ENCODE peak calls at places on chromosome 16, in six cellular contexts. M is cardiac muscle cell, I is H1, K is psoas muscle, W is heart right ventricle, D is IMR-90. Y is an unnamed sample. For H3K4me1, the result is how much of the 10 kb centered on the place peaks cover.

GRCh38 chr16:48152226-48152625 is 3.6 kb downstream of the ABCC12 start:
- DNase-seq in M (no peak), K (no peak), I (no peak), D (no peak), W (no peak), Y (no peak)

GRCh38 chr16:1823821-1824220 is 2.8 kb downstream of the HAGH start:
- DNase-seq in I (peak), K (no peak), M (peak), W (no peak), D (peak), Y (peak)

GRCh38 chr16:64892843-64893242 is 229.0 kb downstream of the CDH11 start:
- DNase-seq in W (no peak), K (no peak), M (peak), I (no peak), D (peak), Y (no peak)

GRCh38 chr16:85004587-85005205 is 6.6 kb downstream of the ZDHHC7 start:
- DNase-seq in I (no peak), D (peak), K (peak), W (no peak), M (peak), Y (no peak)

GRCh38 chr16:59899940-59900339 is 1165.8 kb upstream of the GOT2 start:
- DNase-seq in W (no peak), M (no peak), K (no peak), I (no peak), D (no peak), Y (no peak)

GRCh38 chr16:73228649-73229048 is 180.7 kb upstream of the ZFHX3 start:
- DNase-seq in D (peak), K (no peak), M (peak), I (no peak), W (no peak), Y (no peak)

GRCh38 chr16:15807603-15808009 is 49.2 kb downstream of the MYH11 start:
- DNase-seq in I (no peak), D (peak), W (no peak), M (peak), K (no peak), Y (no peak)

GRCh38 chr16:7325835-7326234 is 6.8 kb upstream of the RBFOX1 start:
- DNase-seq in K (no peak), D (no peak), M (no peak), I (no peak), W (no peak), Y (no peak)

GRCh38 chr16:81717662-81718189 is 61.4 kb upstream of the PLCG2 start:
- DNase-seq in W (no peak), D (no peak), I (no peak), M (peak), K (no peak), Y (no peak)

GRCh38 chr16:62068747-62069146 is 32.5 kb upstream of the CDH8 start:
- DNase-seq in K (no peak), W (no peak), D (no peak), I (no peak), M (no peak), Y (no peak)

GRCh38 chr16:64196444-64196843 is 925.4 kb downstream of the CDH11 start:
- DNase-seq in W (no peak), M (peak), D (peak), I (no peak), K (no peak), Y (no peak)

GRCh38 chr16:9151597-9151996 is 60.2 kb downstream of the HAPSTR1 start:
- DNase-seq in W (no peak), M (no peak), K (no peak), I (no peak), D (peak), Y (no peak)

GRCh38 chr16:29147710-29148425 is 163.0 kb downstream of the LAT start:
- DNase-seq in K (no peak), W (no peak), D (no peak), M (no peak), I (no peak), Y (no peak)

GRCh38 chr16:50166511-50167500 is 13.7 kb downstream of the TENT4B start:
- DNase-seq in W (no peak), K (no peak), I (no peak), D (no peak), M (no peak), Y (no peak)

GRCh38 chr16:291539-291938 is 8.6 kb downstream of the PDIA2 start:
- DNase-seq in M (no peak), D (no peak), K (no peak), W (no peak), I (no peak), Y (no peak)

GRCh38 chr16:64475627-64476351 is 646.1 kb downstream of the CDH11 start:
- DNase-seq in W (no peak), D (peak), M (peak), I (no peak), K (no peak), Y (no peak)

GRCh38 chr16:72739577-72739976 is 308.4 kb downstream of the ZFHX3 start:
- DNase-seq in D (peak), W (no peak), K (no peak), I (no peak), M (no peak), Y (no peak)

GRCh38 chr16:84513111-84514065 is 8.9 kb upstream of the MEAK7 start:
- DNase-seq in W (no peak), D (peak), M (peak), I (no peak), K (peak), Y (no peak)

GRCh38 chr16:87849419-87850008 is 19.8 kb downstream of the SLC7A5 start:
- DNase-seq in W (no peak), I (no peak), M (no peak), K (peak), D (no peak), Y (no peak)

GRCh38 chr16:87851141-87851587 is 18.1 kb downstream of the SLC7A5 start:
- DNase-seq in M (no peak), D (no peak), I (no peak), W (no peak), K (peak), Y (no peak)

GRCh38 chr16:87853411-87854052 is 15.8 kb downstream of the SLC7A5 start:
- DNase-seq in I (peak), K (peak), M (peak), D (peak), W (peak), Y (peak)

GRCh38 chr16:87850009-87851006 is 19.0 kb downstream of the SLC7A5 start:
- DNase-seq in D (peak), I (peak), K (peak), W (peak), M (peak), Y (peak)

DNA sequence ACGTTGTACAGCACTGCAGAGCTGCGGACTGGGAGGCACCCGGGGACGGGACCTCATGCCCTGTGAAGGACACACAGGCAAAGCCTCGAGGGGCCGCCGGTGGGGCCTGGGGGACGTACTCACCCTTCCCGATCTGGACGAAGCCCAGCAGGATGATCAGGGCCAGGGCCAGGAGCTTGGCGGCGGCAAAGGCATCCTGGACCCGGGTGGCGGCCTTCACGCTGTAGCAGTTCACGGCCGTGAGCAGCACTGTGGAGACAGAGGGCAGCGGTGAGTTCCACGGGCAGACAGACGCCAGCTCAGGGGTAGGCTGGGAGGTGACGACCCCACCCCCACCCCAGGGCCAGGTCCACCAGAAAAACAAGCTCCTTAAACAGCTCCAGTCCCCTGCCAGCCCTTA is 17.7 kb downstream of the SLC7A5 start:
- DNase-seq in I (peak), D (no peak), W (no peak), M (no peak), K (peak), Y (no peak)
- H3K4me1 ChIP-seq in I (under half), D (under half), W (under half), M (under half), K (half or more), Y (under half)

GRCh38 chr16:12515771-12516170 is 287.9 kb downstream of the CPPED1 start:
- DNase-seq in K (no peak), W (no peak), I (no peak), D (no peak), M (no peak), Y (no peak)

GRCh38 chr16:12517310-12517694 is 286.4 kb downstream of the CPPED1 start:
- DNase-seq in I (no peak), W (no peak), D (no peak), K (no peak), M (no peak), Y (no peak)

GRCh38 chr16:12519986-12520385 is 283.7 kb downstream of the CPPED1 start:
- DNase-seq in D (no peak), M (no peak), K (no peak), I (no peak), W (no peak), Y (no peak)

GRCh38 chr16:12516621-12517309 is 286.9 kb downstream of the CPPED1 start:
- DNase-seq in K (no peak), I (no peak), D (no peak), M (no peak), W (no peak), Y (no peak)

GRCh38 chr16:12518238-12519004 is 285.3 kb downstream of the CPPED1 start:
- DNase-seq in D (no peak), K (no peak), W (no peak), I (no peak), M (no peak), Y (no peak)
- H3K27ac ChIP-seq in D (no peak), K (no peak), W (no peak), I (no peak), M (peak), Y (no peak)

DNA sequence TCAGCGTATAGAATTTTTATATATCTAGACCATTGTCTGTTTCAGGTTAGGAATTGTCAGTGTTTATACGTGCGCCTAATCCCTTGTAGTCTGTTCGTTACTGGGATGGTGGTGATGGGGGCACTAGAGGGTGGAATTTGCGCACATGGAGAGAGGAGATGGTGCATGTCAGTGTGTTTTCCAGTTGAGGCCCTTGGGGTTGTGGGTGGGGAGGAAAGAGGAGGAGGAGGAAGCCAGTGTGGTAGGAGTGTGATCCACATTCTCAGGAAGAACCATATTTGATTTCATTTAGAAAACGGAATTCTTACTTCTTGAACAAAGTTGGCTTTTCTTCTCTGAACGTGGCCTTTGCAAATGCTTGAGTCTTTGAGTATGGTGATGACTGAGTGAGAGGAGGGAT is 98.8 kb downstream of the PRKCB start:
- DNase-seq in W (no peak), I (no peak), M (no peak), D (no peak), K (no peak), Y (no peak)
- TF ChIP-seq CTCF in W (no peak), I (no peak), M (no peak), D (no peak), K (no peak), Y (no peak)

DNA sequence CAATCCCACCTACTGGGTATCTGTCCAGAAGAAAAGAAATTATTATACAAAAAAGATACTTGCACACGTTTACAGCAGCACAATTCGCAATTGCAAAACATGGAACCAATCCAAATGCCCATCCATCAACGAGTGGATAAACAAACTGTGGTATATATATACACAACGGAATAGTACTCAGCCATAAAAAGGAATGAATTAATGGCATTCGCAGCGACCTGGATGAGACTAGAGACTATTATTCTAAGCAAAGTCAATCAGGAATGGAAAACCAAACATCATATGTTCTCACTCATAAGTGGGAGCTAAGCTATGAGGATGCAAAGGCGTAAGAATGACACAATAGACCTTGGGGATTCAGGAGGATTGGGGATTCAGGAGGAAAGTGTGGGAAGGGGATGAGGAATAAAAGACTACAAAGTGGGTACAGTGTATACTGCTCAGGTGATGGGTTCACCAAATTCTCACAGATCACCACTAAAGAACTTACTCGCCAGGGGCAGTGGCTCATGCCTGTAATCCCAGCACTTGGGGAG is 21.0 kb downstream of the CNOT1 start:
- DNase-seq in M (no peak), W (no peak), I (no peak), D (no peak), K (no peak), Y (no peak)
- H3K4me1 ChIP-seq in M (under half), W (under half), I (under half), D (under half), K (under half), Y (under half)

GRCh38 chr16:67856927-67857546 is 9.5 kb upstream of the CENPT start:
- DNase-seq in M (no peak), W (no peak), K (peak), D (no peak), I (no peak), Y (no peak)
- H3K27ac ChIP-seq in M (no peak), W (peak), K (peak), D (no peak), I (peak), Y (peak)

DNA sequence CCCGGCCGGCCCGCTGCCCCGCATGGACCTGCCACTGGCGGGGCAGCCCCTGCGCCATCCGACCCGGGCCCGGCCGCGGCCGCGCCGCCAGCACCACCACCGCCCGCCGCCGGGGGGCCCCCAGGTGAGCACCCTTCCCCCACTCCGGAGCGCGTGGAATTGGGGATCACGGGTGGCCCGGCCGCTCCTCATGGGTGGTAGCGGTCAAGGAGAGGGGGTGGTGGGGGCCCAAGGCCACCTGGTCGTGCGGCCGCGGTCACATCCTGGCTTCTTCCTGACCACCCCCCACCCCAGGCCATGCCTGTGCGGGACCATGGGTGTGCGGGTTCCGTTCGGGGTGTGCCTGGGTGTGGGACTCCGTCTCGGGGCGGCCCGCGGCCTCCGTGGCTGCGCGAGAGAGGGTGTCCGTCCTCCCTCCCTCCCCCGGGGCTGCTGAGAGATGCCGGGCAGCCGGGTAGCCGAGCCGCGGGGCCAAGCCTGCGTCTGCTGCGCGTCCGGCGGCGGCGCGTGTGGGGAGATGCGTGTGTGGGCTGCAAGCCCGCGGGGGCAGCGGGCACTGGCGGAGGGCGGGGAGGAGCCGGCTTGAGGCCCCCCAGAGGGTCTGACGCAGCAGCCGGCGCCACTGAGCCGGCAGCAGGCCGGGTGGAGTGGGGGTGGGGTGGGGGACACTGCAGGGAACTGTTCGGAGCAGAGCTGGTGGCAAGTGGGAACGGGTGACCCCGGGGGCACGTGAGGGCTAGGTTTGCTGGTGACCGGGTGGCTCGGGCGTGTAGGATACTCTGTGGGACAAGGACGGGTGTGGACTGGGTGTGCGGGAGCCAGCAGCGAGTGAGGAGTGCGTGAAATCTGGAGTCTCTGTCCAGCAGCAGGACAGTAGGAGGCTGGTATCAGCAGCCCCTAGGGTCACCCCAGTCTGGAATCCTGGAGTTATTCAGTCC is 6.7 kb downstream of the ACD start:
- DNase-seq in K (peak), W (peak), M (peak), D (no peak), I (no peak), Y (no peak)
- TF ChIP-seq CTCF in K (peak), W (no peak), M (peak), D (peak), I (peak), Y (no peak)

GRCh38 chr16:89360760-89361435 is 129.5 kb downstream of the ANKRD11 start:
- DNase-seq in W (no peak), M (no peak), D (no peak), I (no peak), K (peak), Y (no peak)

GRCh38 chr16:89357055-89357454 is 133.3 kb downstream of the ANKRD11 start:
- DNase-seq in I (no peak), W (no peak), D (no peak), M (no peak), K (peak), Y (no peak)

GRCh38 chr16:89359296-89360147 is 130.8 kb downstream of the ANKRD11 start:
- DNase-seq in K (peak), D (no peak), I (no peak), M (peak), W (no peak), Y (no peak)

GRCh38 chr16:89357460-89357859 is 132.9 kb downstream of the ANKRD11 start:
- DNase-seq in I (no peak), K (peak), M (no peak), W (no peak), D (no peak), Y (peak)

GRCh38 chr16:89358030-89359005 is 132.0 kb downstream of the ANKRD11 start:
- DNase-seq in K (peak), I (no peak), M (no peak), D (no peak), W (no peak), Y (no peak)
- H3K4me1 ChIP-seq in K (half or more), I (under half), M (under half), D (under half), W (half or more), Y (half or more)